ENCODE peak calls at places on chromosomes 12 and 14, in seven cellular contexts. B is aorta, R is MM.1S, Q is GM23338, X is NCI-H510A, S is NCI-H774, F is activated T-helper 1 cell treated with Interleukin-2 at 50 U/mL for 16 hours. C is an unnamed sample.

GRCh38 chr12:52402873-52403510 is 3.1 kb downstream of the KRT82 start:
- DNase-seq in B (peak), R (no peak), Q (no peak), X (no peak), S (no peak), F (no peak), C (no peak)

GRCh38 chr12:84542289-84542688 is 370.3 kb downstream of the SLC6A15 start:
- DNase-seq in B (no peak), R (no peak), Q (no peak), X (no peak), S (no peak), F (no peak), C (no peak)

GRCh38 chr14:64293976-64294671 is at the start of gene ESR2:
- DNase-seq in B (peak), R (peak), Q (peak), X (no peak), S (no peak), F (no peak), C (no peak)

GRCh38 chr12:47753021-47754001 is 5.4 kb downstream of the RAPGEF3 start:
- DNase-seq in B (peak), R (no peak), Q (peak), X (no peak), S (no peak), F (no peak), C (no peak)

GRCh38 chr12:16118586-16118985 is 158.9 kb downstream of the SLC15A5 start:
- DNase-seq in B (no peak), R (no peak), Q (peak), X (no peak), S (no peak), F (no peak), C (no peak)

GRCh38 chr14:31256534-31257243 is 49.1 kb upstream of the HECTD1 start:
- DNase-seq in B (no peak), R (no peak), Q (no peak), X (no peak), S (no peak), F (no peak), C (no peak)

GRCh38 chr12:54222609-54223008 is 33.8 kb upstream of the SMUG1 start:
- DNase-seq in B (no peak), R (no peak), Q (no peak), X (no peak), S (no peak), F (no peak), C (no peak)

GRCh38 chr12:132490481-132491348 is 764 bp downstream of the FBRSL1 start:
- DNase-seq in B (no peak), R (no peak), Q (no peak), X (no peak), S (no peak), F (no peak), C (no peak)